ENCODE peak calls at places on chromosomes 7 and 10, in seven cellular contexts. W is CD8-positive, alpha-beta T cell; C is CD4-positive, alpha-beta T cell; G is Caki2; X is fibroblast of gingiva; F is GM23248; O is NCI-H748 treated with DMSO at 0.1 percent for 48 hours. I is an unnamed sample.

GRCh38 chr10:100359030-100359432 is 12.0 kb downstream of the SCD start:
- DNase-seq in W (no peak), C (no peak), G (no peak), X (no peak), F (no peak), O (no peak), I (no peak)

GRCh38 chr7:24403557-24403956 is 119.6 kb downstream of the NPY start:
- DNase-seq in W (no peak), C (no peak), G (no peak), X (no peak), F (no peak), O (no peak), I (no peak)

GRCh38 chr10:80344912-80345311 is 11.6 kb downstream of the DYDC1 start:
- DNase-seq in W (no peak), C (no peak), G (no peak), X (no peak), F (no peak), O (no peak), I (no peak)

GRCh38 chr7:65951837-65952578 is 30.0 kb downstream of the GUSB start:
- DNase-seq in W (no peak), C (no peak), G (no peak), X (no peak), F (peak), O (no peak), I (no peak)

GRCh38 chr10:125087191-125087896 is 73.0 kb downstream of the CTBP2 start:
- DNase-seq in W (no peak), C (no peak), G (no peak), X (no peak), F (no peak), O (no peak), I (no peak)

GRCh38 chr10:43444313-43444712 is 7.4 kb downstream of the ZNF487 start:
- DNase-seq in W (no peak), C (no peak), G (no peak), X (no peak), F (no peak), O (no peak), I (no peak)

GRCh38 chr7:47677664-47678063 is 95.8 kb upstream of the TNS3 start:
- DNase-seq in W (no peak), C (no peak), G (no peak), X (peak), F (peak), O (no peak), I (no peak)

GRCh38 chr7:73909051-73909941 is 48.3 kb downstream of the TMEM270 start:
- DNase-seq in W (no peak), C (no peak), G (no peak), X (no peak), F (no peak), O (no peak), I (peak)

GRCh38 chr7:47827321-47827720 is 120.9 kb downstream of the PKD1L1 start:
- DNase-seq in W (no peak), C (no peak), G (no peak), X (no peak), F (no peak), O (no peak), I (no peak)

GRCh38 chr7:128408709-128409434 is 910 bp downstream of the IMPDH1 start:
- DNase-seq in W (no peak), C (no peak), G (no peak), X (peak), F (peak), O (no peak), I (no peak)